ENCODE peak calls at places on chromosomes 6 and 20, in four cellular contexts. H is endodermal cell, R is PC-9, Z is cardiac fibroblast. Q is an unnamed sample.
A peak's percentile ranks its signal among the peaks of the same experiment; 100 is the strongest.

GRCh38 chr6:168314948-168315347 is 4.6 kb downstream of the DACT2 start:
- DNase-seq in H (peak; percentile 54), R (no peak), Z (peak; percentile 89), Q (peak; percentile 60)

GRCh38 chr6:82365011-82365751 is 1.6 kb downstream of the TPBG start:
- DNase-seq in H (peak; percentile 84), R (peak; percentile 79), Z (peak; percentile 44), Q (peak; percentile 35)

GRCh38 chr20:21632654-21633053 is 72.8 kb upstream of the PAX1 start:
- DNase-seq in H (no peak), R (no peak), Z (no peak), Q (no peak)

GRCh38 chr6:43468748-43469681 is 8.4 kb upstream of the TJAP1 start:
- DNase-seq in H (peak; percentile 67), R (no peak), Z (no peak), Q (no peak)

GRCh38 chr6:41578714-41579610 is 32.8 kb downstream of the FOXP4 start:
- DNase-seq in H (peak; percentile 93), R (no peak), Z (peak; percentile 8), Q (no peak)

GRCh38 chr20:35791823-35792222 is 20.0 kb downstream of the PHF20 start:
- DNase-seq in H (no peak), R (peak; percentile 81), Z (peak; percentile 67), Q (peak; percentile 37)

GRCh38 chr6:163324928-163325784 is 89.4 kb upstream of the QKI start:
- DNase-seq in H (no peak), R (peak; percentile 35), Z (peak; percentile 51), Q (peak; percentile 26)

GRCh38 chr6:106534564-106534982 is 94.7 kb downstream of the RTN4IP1 start:
- DNase-seq in H (no peak), R (no peak), Z (no peak), Q (no peak)

GRCh38 chr6:87243812-87244211 is 78.6 kb upstream of the SMIM8 start:
- DNase-seq in H (no peak), R (no peak), Z (no peak), Q (no peak)

GRCh38 chr20:21781446-21782075 is 76.1 kb downstream of the PAX1 start:
- DNase-seq in H (peak; percentile 55), R (no peak), Z (no peak), Q (no peak)

GRCh38 chr6:21603516-21603952 is 10.0 kb downstream of the SOX4 start:
- DNase-seq in H (no peak), R (no peak), Z (no peak), Q (no peak)

GRCh38 chr6:129889580-129889979 is 28.5 kb upstream of the TMEM244 start:
- DNase-seq in H (no peak), R (peak; percentile 56), Z (peak; percentile 56), Q (peak; percentile 77)

GRCh38 chr6:42104095-42104806 is 38.2 kb downstream of the C6orf132 start:
- DNase-seq in H (peak; percentile 94), R (no peak), Z (peak; percentile 82), Q (peak; percentile 85)

GRCh38 chr20:44598413-44599290 is 16.3 kb downstream of the PKIG start:
- DNase-seq in H (no peak), R (no peak), Z (peak; percentile 67), Q (peak; percentile 68)

GRCh38 chr20:64188071-64188470 is 23.8 kb downstream of the MYT1 start:
- DNase-seq in H (no peak), R (no peak), Z (no peak), Q (no peak)

GRCh38 chr6:170101281-170102035 is 189.4 kb downstream of the DLL1 start:
- DNase-seq in H (peak; percentile 37), R (no peak), Z (no peak), Q (no peak)

GRCh38 chr6:14441371-14441781 is 323.8 kb downstream of the CD83 start:
- DNase-seq in H (no peak), R (no peak), Z (peak; percentile 65), Q (peak; percentile 56)

GRCh38 chr20:37235065-37235464 is 26.5 kb downstream of the GHRH start:
- DNase-seq in H (no peak), R (no peak), Z (no peak), Q (no peak)

GRCh38 chr20:33914871-33915270 is 78.8 kb upstream of the RALY start:
- DNase-seq in H (no peak), R (peak; percentile 83), Z (peak; percentile 43), Q (peak; percentile 66)

GRCh38 chr6:150685860-150686259 is 86.2 kb downstream of the PLEKHG1 start:
- DNase-seq in H (peak; percentile 89), R (peak; percentile 43), Z (no peak), Q (peak; percentile 6)

GRCh38 chr20:23082846-23083552 is 3.1 kb downstream of the CD93 start:
- DNase-seq in H (peak; percentile 72), R (no peak), Z (peak; percentile 36), Q (peak; percentile 34)

GRCh38 chr6:30007132-30007764 is 53.8 kb upstream of the POLR1H start:
- DNase-seq in H (peak; percentile 91), R (no peak), Z (no peak), Q (no peak)

GRCh38 chr20:52572687-52573086 is 381.1 kb upstream of the ZFP64 start:
- DNase-seq in H (no peak), R (peak; percentile 29), Z (peak; percentile 1), Q (peak; percentile 19)

GRCh38 chr6:22470454-22471368 is 98.7 kb upstream of the HDGFL1 start:
- DNase-seq in H (peak; percentile 43), R (peak; percentile 36), Z (peak; percentile 72), Q (peak; percentile 73)

GRCh38 chr20:53826597-53827291 is 233.1 kb upstream of the ZNF217 start:
- DNase-seq in H (no peak), R (no peak), Z (no peak), Q (peak; percentile 9)

GRCh38 chr6:139711714-139712585 is 337.5 kb upstream of the CITED2 start:
- DNase-seq in H (no peak), R (peak; percentile 81), Z (peak; percentile 36), Q (peak; percentile 49)

GRCh38 chr20:44648579-44648978 is 2.9 kb downstream of the ADA start:
- DNase-seq in H (peak; percentile 76), R (no peak), Z (no peak), Q (no peak)

GRCh38 chr20:835220-836045 is 1.9 kb downstream of the FAM110A start:
- DNase-seq in H (no peak), R (no peak), Z (no peak), Q (no peak)

GRCh38 chr20:25369529-25369928 is 21.1 kb downstream of the ABHD12 start:
- DNase-seq in H (no peak), R (no peak), Z (no peak), Q (no peak)
- TF ChIP-seq CTCF in H (no peak), R (no peak), Z (no peak), Q (no peak)

DNA sequence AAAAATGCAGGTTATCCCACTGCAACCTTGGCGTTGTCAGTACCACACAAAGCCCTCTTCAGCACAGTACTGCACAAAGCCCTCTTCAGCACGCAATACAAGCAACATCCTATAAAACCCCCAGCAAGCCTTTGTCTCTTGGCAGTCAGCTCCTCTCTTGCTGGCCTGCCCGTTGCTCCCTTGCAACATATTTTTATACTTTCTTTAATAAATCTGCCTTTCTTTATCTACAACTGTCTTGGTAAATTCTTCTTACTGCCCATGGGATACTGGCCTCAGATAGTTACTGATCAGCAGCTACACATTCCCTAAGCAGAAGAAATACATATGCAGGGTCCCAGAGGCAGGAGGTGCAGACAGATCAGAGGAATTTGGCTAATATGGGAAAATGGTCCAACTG is 70.5 kb upstream of the MAP3K4 start:
- DNase-seq in H (no peak), R (no peak), Z (peak; percentile 52), Q (peak; percentile 11)
- TF ChIP-seq CTCF in H (no peak), R (no peak), Z (no peak), Q (no peak)

GRCh38 chr20:16589623-16590022 is 16.4 kb upstream of the KIF16B start:
- DNase-seq in H (no peak), R (no peak), Z (no peak), Q (no peak)
- TF ChIP-seq CTCF in H (peak; percentile 36), R (no peak), Z (no peak), Q (no peak)

GRCh38 chr6:16404456-16404855 is 166.1 kb downstream of the GMPR start:
- DNase-seq in H (no peak), R (no peak), Z (no peak), Q (no peak)

GRCh38 chr6:16405349-16405865 is 167.0 kb downstream of the GMPR start:
- DNase-seq in H (no peak), R (no peak), Z (peak; percentile 26), Q (no peak)

GRCh38 chr6:16402501-16402900 is 164.1 kb downstream of the GMPR start:
- DNase-seq in H (no peak), R (no peak), Z (peak; percentile 56), Q (no peak)

GRCh38 chr6:16401868-16402267 is 163.5 kb downstream of the GMPR start:
- DNase-seq in H (no peak), R (no peak), Z (peak; percentile 29), Q (no peak)

DNA sequence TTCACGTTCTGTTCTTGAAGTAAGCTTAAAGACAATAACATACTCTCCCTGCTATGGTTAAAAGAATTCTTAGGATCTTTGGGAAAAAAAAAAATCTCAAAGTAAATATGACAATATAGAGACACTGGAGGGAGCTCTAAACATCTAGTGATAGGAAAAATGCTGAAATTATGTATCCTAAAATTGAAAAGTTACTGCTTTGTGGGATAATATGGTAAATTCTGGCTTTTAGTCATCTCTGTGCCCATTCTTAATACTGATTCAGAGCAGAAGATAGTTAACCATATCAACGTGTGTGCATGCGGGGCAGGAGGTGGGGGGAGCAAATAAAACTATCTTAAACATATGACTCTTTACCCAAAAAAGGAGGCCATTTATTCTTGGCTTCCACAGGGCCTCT is 165.4 kb downstream of the GMPR start:
- DNase-seq in H (no peak), R (no peak), Z (peak; percentile 33), Q (peak; percentile 33)
- TF ChIP-seq CTCF in H (peak; percentile 22), R (peak; percentile 61), Z (peak; percentile 24), Q (peak; percentile 43)

GRCh38 chr20:19903168-19903676 is 113.9 kb upstream of the NAA20 start:
- DNase-seq in H (no peak), R (peak; percentile 56), Z (peak; percentile 45), Q (peak; percentile 57)
- TF ChIP-seq CTCF in H (no peak), R (no peak), Z (no peak), Q (no peak)

GRCh38 chr6:3776881-3777507 is 25.5 kb upstream of the PXDC1 start:
- DNase-seq in H (peak; percentile 77), R (no peak), Z (no peak), Q (no peak)
- TF ChIP-seq CTCF in H (peak; percentile 52), R (no peak), Z (no peak), Q (no peak)